ENCODE peak calls at places on chromosomes 11 and 22, in five cellular contexts. X is iPS-NIHi11; J is stimulated activated CD8-positive, alpha-beta memory T cell treated with anti-CD3 and anti-CD28 coated beads, Interleukin-15, amount 100 ng/mL, for 1 hour; U is anterior cingulate cortex; S is NCI-H345. H is an unnamed sample.
A peak's percentile ranks its signal among the peaks of the same experiment; 100 is the strongest.

GRCh38 chr22:37051629-37052385 is at the start of gene KCTD17:
- DNase-seq in X (peak; percentile 95), S (peak; percentile 62), U (peak; percentile 62), J (peak; percentile 40), H (peak; percentile 69)

GRCh38 chr11:65334696-65335295 is 1.1 kb downstream of the DPF2 start:
- DNase-seq in X (no peak), S (no peak), J (no peak), U (no peak), H (no peak)

GRCh38 chr22:20013382-20013871 is 3.2 kb downstream of the ARVCF start:
- DNase-seq in X (peak; percentile 87), J (no peak), S (peak; percentile 23), U (peak; percentile 33), H (peak; percentile 46)

GRCh38 chr22:50009251-50009650 is 3.3 kb downstream of the IL17REL start:
- DNase-seq in S (no peak), U (no peak), X (no peak), J (no peak), H (no peak)

GRCh38 chr11:118258410-118258809 is 5.7 kb downstream of the MPZL2 start:
- DNase-seq in X (no peak), S (no peak), J (no peak), U (no peak), H (no peak)

GRCh38 chr22:22030493-22031182 is 48.1 kb upstream of the TOP3B start:
- DNase-seq in S (no peak), X (peak; percentile 49), U (no peak), J (no peak), H (no peak)

GRCh38 chr11:76680517-76681425 is 10.2 kb upstream of the LRRC32 start:
- DNase-seq in J (peak; percentile 47), S (peak; percentile 72), X (peak; percentile 95), U (no peak), H (peak; percentile 45)

GRCh38 chr11:70788247-70789022 is 390.1 kb downstream of the CTTN start:
- DNase-seq in U (no peak), S (peak; percentile 58), J (no peak), X (no peak), H (peak; percentile 78)

GRCh38 chr11:288328-289144 is at the start of gene PGGHG:
- DNase-seq in J (no peak), U (no peak), S (peak; percentile 18), X (peak; percentile 95), H (peak; percentile 45)

GRCh38 chr22:43031617-43032016 is 16.7 kb upstream of the PACSIN2 start:
- DNase-seq in S (no peak), U (no peak), X (no peak), J (no peak), H (no peak)

GRCh38 chr11:44335052-44335894 is 25.3 kb upstream of the ALX4 start:
- DNase-seq in X (no peak), S (no peak), J (no peak), U (no peak), H (no peak)

GRCh38 chr11:69569306-69570200 is 71.4 kb upstream of the CCND1 start:
- DNase-seq in U (no peak), S (no peak), J (no peak), X (no peak), H (no peak)

GRCh38 chr11:65132238-65132987 is 1.9 kb downstream of the SYVN1 start:
- DNase-seq in S (no peak), J (no peak), X (no peak), U (no peak), H (no peak)

GRCh38 chr11:6667733-6668374 is 12.2 kb upstream of the DCHS1 start:
- DNase-seq in J (no peak), X (peak; percentile 23), U (no peak), S (peak; percentile 24), H (peak; percentile 26)

GRCh38 chr11:12756101-12756500 is 81.9 kb downstream of the TEAD1 start:
- DNase-seq in J (no peak), U (no peak), X (no peak), S (peak; percentile 26), H (no peak)

GRCh38 chr11:117072517-117073218 is 25.6 kb downstream of the SIK3 start:
- DNase-seq in U (no peak), X (no peak), J (no peak), S (no peak), H (peak; percentile 80)

GRCh38 chr11:57131080-57131790 is 50.5 kb upstream of the LRRC55 start:
- DNase-seq in J (no peak), U (no peak), X (peak; percentile 64), S (no peak), H (no peak)

GRCh38 chr11:103441021-103441420 is 331.8 kb downstream of the DYNC2H1 start:
- DNase-seq in X (no peak), S (no peak), J (no peak), U (no peak), H (no peak)

GRCh38 chr11:109808569-109808968 is 284.6 kb upstream of the ZC3H12C start:
- DNase-seq in J (no peak), X (no peak), S (no peak), U (no peak), H (no peak)

GRCh38 chr11:114172055-114172861 is 112.7 kb downstream of the ZBTB16 start:
- DNase-seq in S (no peak), J (no peak), U (no peak), X (no peak), H (no peak)